ENCODE peak calls at places on chromosomes 11 and 22, in seven cellular contexts. N, B, G, I, H, F and D are unnamed samples. For H3K4me1, the result is how much of the 10 kb centered on the place peaks cover.

GRCh38 chr11:11113676-11114075 is 239.4 kb downstream of the CSNK2A3 start:
- DNase-seq in F (no peak), G (no peak), N (peak), I (no peak), H (no peak), B (no peak), D (no peak)

GRCh38 chr11:10002221-10002620 is 291.8 kb downstream of the SBF2 start:
- DNase-seq in H (no peak), G (no peak), I (no peak), B (no peak), F (peak), N (no peak), D (peak)

GRCh38 chr11:6357222-6357621 is 33.1 kb upstream of the SMPD1 start:
- DNase-seq in H (peak), G (no peak), I (peak), F (peak), N (no peak), B (peak), D (peak)

GRCh38 chr11:19156892-19157291 is 39.9 kb downstream of the ZDHHC13 start:
- DNase-seq in F (no peak), G (no peak), H (no peak), B (no peak), N (no peak), I (no peak), D (no peak)

GRCh38 chr22:18000441-18001039 is 23.8 kb downstream of the MICAL3 start:
- DNase-seq in H (no peak), B (peak), F (peak), I (no peak), N (peak), G (peak), D (peak)

GRCh38 chr22:19807914-19808872 is 46.5 kb downstream of the GNB1L start:
- DNase-seq in N (no peak), F (no peak), G (no peak), B (no peak), H (no peak), I (no peak), D (peak)

GRCh38 chr11:94314064-94314463 is 9.7 kb downstream of the IZUMO1R start:
- DNase-seq in B (no peak), N (no peak), G (no peak), H (no peak), F (no peak), I (no peak), D (no peak)

GRCh38 chr11:35662061-35662648 is 420 bp upstream of the TRIM44 start:
- DNase-seq in I (no peak), F (no peak), B (no peak), N (peak), H (peak), G (no peak), D (no peak)

GRCh38 chr22:36986242-36986821 is 32.9 kb downstream of the TST start:
- DNase-seq in I (no peak), B (no peak), F (no peak), N (peak), H (peak), G (peak), D (no peak)

GRCh38 chr11:19868281-19868821 is 155.7 kb downstream of the NAV2 start:
- DNase-seq in B (no peak), G (no peak), H (peak), I (peak), F (peak), N (no peak), D (peak)

GRCh38 chr11:60951909-60952741 is at the start of gene SLC15A3:
- DNase-seq in N (peak), G (peak), F (no peak), H (peak), B (peak), I (peak), D (peak)

GRCh38 chr11:106456651-106457050 is 379.2 kb downstream of the AASDHPPT start:
- DNase-seq in B (no peak), F (peak), H (no peak), G (no peak), N (no peak), I (peak), D (no peak)

GRCh38 chr11:118610773-118611432 is 3.5 kb downstream of the PHLDB1 start:
- DNase-seq in H (peak), F (peak), B (peak), G (peak), N (peak), I (peak), D (peak)

GRCh38 chr11:79097279-79097875 is 343.5 kb downstream of the TENM4 start:
- DNase-seq in N (no peak), G (no peak), H (peak), F (no peak), I (no peak), B (no peak), D (no peak)

GRCh38 chr22:37184380-37184755 is 3.7 kb downstream of the C1QTNF6 start:
- DNase-seq in I (no peak), G (no peak), H (no peak), B (no peak), F (no peak), N (no peak), D (peak)

GRCh38 chr22:30286813-30287625 is 2.3 kb downstream of the CASTOR1 start:
- DNase-seq in N (peak), H (peak), I (peak), G (peak), F (peak), B (peak), D (peak)

GRCh38 chr11:29022676-29023075 is 914.5 kb downstream of the METTL15 start:
- DNase-seq in I (no peak), B (no peak), N (no peak), F (no peak), G (no peak), H (no peak), D (no peak)

GRCh38 chr11:34404280-34404679 is 34.5 kb upstream of the CAT start:
- DNase-seq in N (no peak), H (no peak), F (no peak), B (no peak), G (no peak), I (no peak), D (no peak)

GRCh38 chr11:84398017-84398626 is 1112.0 kb upstream of the CCDC90B start:
- DNase-seq in G (peak), B (peak), H (no peak), I (peak), F (peak), N (peak), D (no peak)

GRCh38 chr11:61131998-61132555 is 29.1 kb downstream of the VPS37C start:
- DNase-seq in H (no peak), G (no peak), I (no peak), B (no peak), F (no peak), N (no peak), D (no peak)

GRCh38 chr11:3906166-3906565 is 50.7 kb downstream of the STIM1 start:
- DNase-seq in I (no peak), F (peak), N (no peak), B (peak), G (no peak), H (no peak), D (no peak)
- H3K4me1 ChIP-seq in I (under half), F (half or more), N (under half), B (under half), G (under half), H (under half), D (under half)

GRCh38 chr11:123505546-123506299 is 75.7 kb downstream of the GRAMD1B start:
- DNase-seq in G (peak), N (no peak), I (no peak), B (no peak), H (no peak), F (no peak), D (no peak)

GRCh38 chr11:123507043-123507442 is 77.0 kb downstream of the GRAMD1B start:
- DNase-seq in B (no peak), N (no peak), I (peak), F (no peak), G (no peak), H (no peak), D (peak)

GRCh38 chr11:123511037-123511870 is 81.2 kb downstream of the GRAMD1B start:
- DNase-seq in F (peak), I (peak), G (peak), H (peak), B (peak), N (peak), D (peak)

GRCh38 chr11:123509737-123510578 is 79.9 kb downstream of the GRAMD1B start:
- DNase-seq in N (no peak), I (peak), B (peak), F (no peak), H (peak), G (peak), D (peak)

GRCh38 chr11:123510579-123510905 is 80.5 kb downstream of the GRAMD1B start:
- DNase-seq in B (peak), G (no peak), H (no peak), F (no peak), N (no peak), I (no peak), D (no peak)
- H3K4me2 ChIP-seq in B (no peak), G (no peak), H (no peak), F (no peak), N (peak), I (no peak), D (peak)

GRCh38 chr11:62267050-62267449 is 2.9 kb upstream of the SCGB2A2 start:
- DNase-seq in H (no peak), F (no peak), N (no peak), B (no peak), I (no peak), G (no peak), D (no peak)
- H2AFZ ChIP-seq in H (no peak), F (no peak), N (no peak), B (no peak), I (no peak), G (no peak), D (no peak)

DNA sequence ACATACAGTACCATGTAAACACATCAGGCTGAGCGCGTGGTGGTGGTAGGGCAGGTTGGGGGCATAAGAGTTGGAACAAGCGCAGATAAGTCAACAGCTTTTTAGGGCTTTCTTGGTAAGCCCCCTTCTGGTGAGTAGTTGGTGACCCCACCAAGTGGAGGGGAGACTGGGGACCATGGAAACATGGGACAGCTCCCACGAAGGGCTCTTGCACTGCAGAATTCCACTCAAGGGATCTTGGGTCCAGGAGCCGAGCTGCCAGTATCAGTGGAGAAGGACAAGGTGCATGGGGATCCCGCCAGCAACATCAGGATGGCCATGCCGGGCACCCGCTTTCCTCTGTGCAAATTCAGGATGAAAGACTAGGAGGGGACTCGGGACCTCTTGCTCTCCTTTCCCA is 6.2 kb upstream of the APOA1 start:
- DNase-seq in H (no peak), G (no peak), F (no peak), B (no peak), I (no peak), N (no peak), D (no peak)
- H3K4me1 ChIP-seq in H (under half), G (under half), F (under half), B (under half), I (under half), N (under half), D (under half)

GRCh38 chr11:134864233-134864967 is 452.4 kb upstream of the B3GAT1 start:
- DNase-seq in F (no peak), G (no peak), N (no peak), H (no peak), B (no peak), I (no peak), D (no peak)
- H3K4me2 ChIP-seq in F (no peak), G (no peak), N (no peak), H (no peak), B (no peak), I (no peak), D (no peak)

GRCh38 chr11:27471067-27471587 is 1.5 kb downstream of the LGR4 start:
- DNase-seq in B (peak), H (no peak), F (peak), N (no peak), G (peak), I (no peak), D (no peak)
- H2AFZ ChIP-seq in B (no peak), H (peak), F (peak), N (no peak), G (no peak), I (peak), D (peak)

GRCh38 chr11:64321533-64321932 is 3.6 kb downstream of the PRDX5 start:
- DNase-seq in I (peak), N (no peak), G (no peak), B (peak), H (no peak), F (peak), D (peak)

GRCh38 chr11:64322925-64323260 is 5.0 kb downstream of the PRDX5 start:
- DNase-seq in H (no peak), N (no peak), B (no peak), G (no peak), F (no peak), I (no peak), D (peak)

GRCh38 chr11:64319421-64319761 is 1.5 kb downstream of the PRDX5 start:
- DNase-seq in H (no peak), B (peak), F (no peak), N (no peak), I (no peak), G (no peak), D (peak)

GRCh38 chr11:64320556-64320955 is 2.6 kb downstream of the PRDX5 start:
- DNase-seq in G (no peak), H (no peak), I (no peak), N (no peak), F (no peak), B (no peak), D (peak)

DNA sequence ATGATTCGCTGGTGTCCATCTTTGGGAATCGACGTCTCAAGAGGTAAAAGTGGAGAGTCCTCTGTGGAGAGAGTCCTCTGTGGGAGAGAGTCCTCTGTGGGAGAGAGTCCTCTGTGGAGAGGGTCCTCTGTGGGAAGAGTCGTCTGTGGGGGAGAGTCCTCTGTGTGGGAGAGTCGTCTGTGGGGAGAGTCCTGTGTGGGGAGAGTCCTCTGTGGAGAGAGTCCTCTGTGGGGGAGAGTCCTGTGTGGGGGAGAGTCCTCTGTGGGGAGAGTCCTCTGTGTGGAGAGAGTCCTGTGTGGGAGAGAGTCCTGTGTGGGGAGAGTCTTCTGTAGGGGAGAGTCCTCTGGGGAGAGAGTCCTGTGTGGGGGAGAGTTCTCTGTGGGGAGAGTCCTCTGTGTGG is 3.1 kb downstream of the PRDX5 start:
- DNase-seq in B (no peak), N (no peak), G (no peak), F (no peak), H (no peak), I (no peak), D (peak)
- H3K4me1 ChIP-seq in B (under half), N (under half), G (under half), F (half or more), H (under half), I (under half), D (under half)